ENCODE peak calls at places on chromosomes 1 and 21, in four cellular contexts. W is fibroblast of lung; E is naive thymus-derived CD4-positive, alpha-beta T cell; K is uterus. F is an unnamed sample.

GRCh38 chr1:233518344-233518743 is 95.6 kb upstream of the KCNK1 start:
- DNase-seq in W (no peak), K (no peak), E (no peak), F (no peak)

GRCh38 chr21:42737969-42738590 is 84.7 kb downstream of the PDE9A start:
- DNase-seq in W (peak; percentile 45), E (no peak), K (peak; percentile 61), F (no peak)

GRCh38 chr1:54940027-54940426 is 40.4 kb upstream of the TMEM61 start:
- DNase-seq in W (no peak), E (no peak), K (no peak), F (no peak)

GRCh38 chr1:171061425-171062143 is 29.1 kb upstream of the FMO3 start:
- DNase-seq in W (peak; percentile 75), K (no peak), E (no peak), F (no peak)

GRCh38 chr1:8598060-8598724 is 219.2 kb downstream of the RERE start:
- DNase-seq in W (peak; percentile 77), E (no peak), K (peak; percentile 59), F (no peak)

GRCh38 chr21:16037386-16037785 is 307.6 kb downstream of the USP25 start:
- DNase-seq in W (no peak), K (no peak), E (no peak), F (no peak)

GRCh38 chr1:37537378-37537777 is 16.7 kb downstream of the SNIP1 start:
- DNase-seq in W (peak; percentile 60), K (no peak), E (no peak), F (no peak)

GRCh38 chr1:203592156-203592555 is 34.5 kb upstream of the ATP2B4 start:
- DNase-seq in W (no peak), K (peak; percentile 71), E (no peak), F (no peak)

GRCh38 chr21:44987301-44987885 is 47.6 kb downstream of the SLX9 start:
- DNase-seq in E (no peak), K (no peak), W (no peak), F (peak; percentile 35)

GRCh38 chr1:178311164-178311563 is 185.6 kb downstream of the CLEC20A start:
- DNase-seq in E (no peak), K (no peak), W (peak; percentile 33), F (no peak)

GRCh38 chr1:155485945-155486344 is 76.7 kb downstream of the ASH1L start:
- DNase-seq in E (no peak), W (no peak), K (no peak), F (no peak)

GRCh38 chr1:18434041-18434440 is 46.7 kb upstream of the KLHDC7A start:
- DNase-seq in K (no peak), E (no peak), W (no peak), F (no peak)

GRCh38 chr1:107532318-107532717 is 391.5 kb downstream of the NTNG1 start:
- DNase-seq in K (no peak), W (no peak), E (no peak), F (no peak)

GRCh38 chr21:24470852-24471251 is 1136.4 kb downstream of the MRPL39 start:
- DNase-seq in K (no peak), E (no peak), W (no peak), F (no peak)

GRCh38 chr1:226951286-226952120 is 11.4 kb downstream of the COQ8A start:
- DNase-seq in K (no peak), E (no peak), W (no peak), F (no peak)

GRCh38 chr1:162835157-162835899 is 25.6 kb downstream of the CCDC190 start:
- DNase-seq in K (no peak), W (peak; percentile 62), E (no peak), F (no peak)

GRCh38 chr1:91791691-91792392 is 94.1 kb downstream of the TGFBR3 start:
- DNase-seq in W (no peak), K (peak; percentile 73), E (no peak), F (peak; percentile 49)

GRCh38 chr1:192170196-192170984 is 12.1 kb downstream of the RGS18 start:
- DNase-seq in W (no peak), E (no peak), K (no peak), F (no peak)

GRCh38 chr1:47676311-47677054 is 238.6 kb downstream of the FOXD2 start:
- DNase-seq in K (no peak), W (no peak), E (no peak), F (no peak)

GRCh38 chr21:41777934-41778815 is 11.3 kb upstream of the RIPK4 start:
- DNase-seq in E (no peak), K (peak; percentile 65), W (peak; percentile 78), F (no peak)

GRCh38 chr1:162676767-162677166 is 44.5 kb downstream of the DDR2 start:
- DNase-seq in W (no peak), E (no peak), K (no peak), F (no peak)

GRCh38 chr1:168763031-168763430 is 34.0 kb upstream of the DPT start:
- DNase-seq in K (no peak), W (no peak), E (no peak), F (no peak)

GRCh38 chr1:30817083-30817450 is 59.5 kb upstream of the LAPTM5 start:
- DNase-seq in K (no peak), W (no peak), E (no peak), F (no peak)
- H3K27me3 ChIP-seq in K (no peaks in the 10 kb centered on the region), W (peaks cover 2% of the 10 kb centered on the region), E (no peaks in the 10 kb centered on the region), F (peaks cover 32% of the 10 kb centered on the region)

DNA sequence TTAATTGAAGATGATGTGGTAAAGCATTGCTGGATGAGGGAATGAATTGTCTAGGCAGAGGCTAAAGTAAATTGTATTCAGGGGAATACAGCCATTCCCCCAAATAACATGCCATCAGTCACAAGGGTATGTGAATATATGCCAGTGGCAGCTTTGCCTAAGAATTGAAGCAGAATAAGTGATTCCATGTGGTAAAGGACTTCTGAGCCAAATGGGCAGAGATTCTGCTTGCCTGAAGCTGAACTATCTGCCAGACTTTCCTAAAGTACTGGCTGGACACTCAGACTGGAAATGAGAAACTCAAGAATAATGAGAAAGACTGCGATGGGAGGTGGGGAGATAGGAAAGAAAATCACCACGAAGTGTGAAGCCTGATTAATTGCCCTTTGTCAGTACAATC is 2.4 kb downstream of the LIX1L start:
- DNase-seq in E (no peak), W (no peak), K (no peak), F (no peak)
- H3K4me1 ChIP-seq in E (peaks cover 74% of the 10 kb centered on the region), W (peaks cover 7% of the 10 kb centered on the region), K (no peaks in the 10 kb centered on the region), F (peaks cover 67% of the 10 kb centered on the region)

GRCh38 chr1:89907669-89908293 is 86.9 kb downstream of the LRRC8D start:
- DNase-seq in K (no peak), W (peak; percentile 60), E (no peak), F (no peak)
- H3K27ac ChIP-seq in K (peak overlapping the region; percentile 63), W (peak overlapping the region; percentile 62), E (no peak overlapping the region), F (peak overlapping the region; percentile 49)

GRCh38 chr1:157110686-157111085 is 11.1 kb upstream of the ETV3L start:
- DNase-seq in E (no peak), W (no peak), K (no peak), F (no peak)

GRCh38 chr1:157111396-157112165 is 12.0 kb upstream of the ETV3L start:
- DNase-seq in W (no peak), K (no peak), E (no peak), F (no peak)

GRCh38 chr1:157107702-157108101 is 8.1 kb upstream of the ETV3L start:
- DNase-seq in W (no peak), E (no peak), K (no peak), F (no peak)

GRCh38 chr1:157108448-157108847 is 8.8 kb upstream of the ETV3L start:
- DNase-seq in W (no peak), K (no peak), E (no peak), F (no peak)

GRCh38 chr1:157110003-157110402 is 10.4 kb upstream of the ETV3L start:
- DNase-seq in E (no peak), W (no peak), K (no peak), F (no peak)
- H3K27me3 ChIP-seq in E (peaks cover 5% of the 10 kb centered on the region), W (peaks cover 35% of the 10 kb centered on the region), K (no peaks in the 10 kb centered on the region), F (no peaks in the 10 kb centered on the region)

GRCh38 chr1:64499966-64500365 is 30.0 kb downstream of the CACHD1 start:
- DNase-seq in K (no peak), W (no peak), E (no peak), F (no peak)

GRCh38 chr1:64502924-64503323 is 33.0 kb downstream of the CACHD1 start:
- DNase-seq in W (no peak), K (no peak), E (no peak), F (no peak)

GRCh38 chr1:64495878-64496277 is 25.9 kb downstream of the CACHD1 start:
- DNase-seq in E (no peak), W (no peak), K (no peak), F (no peak)

GRCh38 chr1:64497484-64497883 is 27.6 kb downstream of the CACHD1 start:
- DNase-seq in K (no peak), E (no peak), W (no peak), F (no peak)

DNA sequence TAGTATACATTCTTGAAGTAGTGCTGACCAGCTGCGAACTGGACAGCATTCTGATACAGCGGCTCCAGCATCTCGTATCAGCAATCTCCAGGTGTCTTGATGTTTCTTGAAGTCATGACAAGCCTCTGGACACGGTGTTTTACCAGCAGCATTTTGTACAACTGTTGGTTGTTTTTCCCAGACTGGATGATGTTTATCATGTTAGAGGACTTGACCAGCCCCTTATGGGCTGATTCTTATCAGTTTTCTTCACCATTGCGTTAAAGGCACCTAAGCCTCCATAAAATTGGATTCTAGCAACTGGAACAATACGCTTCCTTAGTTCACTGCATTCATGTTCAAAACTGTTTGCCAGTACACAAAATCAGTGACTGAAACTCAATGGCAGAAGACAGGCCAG is 29.1 kb downstream of the CACHD1 start:
- DNase-seq in E (no peak), W (no peak), K (no peak), F (no peak)
- H3K4me1 ChIP-seq in E (no peaks in the 10 kb centered on the region), W (no peaks in the 10 kb centered on the region), K (no peaks in the 10 kb centered on the region), F (no peaks in the 10 kb centered on the region)